ENCODE peak calls at places on chromosomes 13 and 19, in eight cellular contexts. K is BE2C, Z is fibroblast of lung, G is SK-N-SH, N is PC-3, I is Daoy, Y is tibial artery, B is AG20443. V is an unnamed sample.

GRCh38 chr13:83499286-83499685 is 383.0 kb downstream of the SLITRK1 start:
- DNase-seq in N (peak; percentile 13), G (no peak), Y (no peak), Z (peak; percentile 58), I (no peak), B (no peak), K (no peak), V (no peak)

GRCh38 chr19:10835089-10835753 is 791 bp downstream of the TMED1 start:
- DNase-seq in I (no peak), B (no peak), N (peak; percentile 29), Y (no peak), G (no peak), Z (no peak), K (no peak), V (peak; percentile 21)

GRCh38 chr13:105196052-105196451 is 1339.4 kb downstream of the EFNB2 start:
- DNase-seq in Y (no peak), B (peak; percentile 27), G (no peak), N (peak; percentile 11), Z (peak; percentile 94), I (peak; percentile 52), K (no peak), V (peak; percentile 88)

GRCh38 chr19:34366670-34367423 is 1.9 kb downstream of the GPI start:
- DNase-seq in G (no peak), B (peak; percentile 67), N (no peak), I (no peak), Y (no peak), K (no peak), Z (peak; percentile 67), V (no peak)

GRCh38 chr19:19531951-19532805 is 3.5 kb downstream of the YJEFN3 start:
- DNase-seq in Z (peak; percentile 33), N (peak; percentile 81), Y (peak; percentile 88), B (peak; percentile 92), I (peak; percentile 79), K (peak; percentile 85), G (peak; percentile 86), V (peak; percentile 44)

GRCh38 chr19:48419158-48419920 is 25.9 kb downstream of the GRIN2D start:
- DNase-seq in I (peak; percentile 79), N (peak; percentile 18), G (peak; percentile 87), B (peak; percentile 58), Z (peak; percentile 51), Y (no peak), K (peak; percentile 82), V (peak; percentile 41)

GRCh38 chr19:18798384-18799352 is 7.6 kb upstream of the COMP start:
- DNase-seq in B (no peak), Z (no peak), G (no peak), Y (no peak), I (no peak), N (no peak), K (no peak), V (no peak)

GRCh38 chr13:29423050-29423449 is 172.4 kb downstream of the SLC7A1 start:
- DNase-seq in Y (no peak), Z (no peak), B (no peak), I (no peak), K (no peak), N (no peak), G (no peak), V (no peak)

GRCh38 chr19:3670796-3671679 is 29.2 kb downstream of the PIP5K1C start:
- DNase-seq in N (no peak), Y (peak; percentile 97), Z (peak; percentile 70), B (peak; percentile 90), G (no peak), I (peak; percentile 41), K (no peak), V (peak; percentile 84)

GRCh38 chr19:54162241-54162805 is 2.8 kb upstream of the LENG1 start:
- DNase-seq in Y (peak; percentile 80), N (peak; percentile 86), I (peak; percentile 54), B (peak; percentile 94), Z (peak; percentile 54), K (peak; percentile 82), G (peak; percentile 79), V (peak; percentile 82)

GRCh38 chr19:10007811-10008211 is 2.5 kb downstream of the COL5A3 start:
- DNase-seq in I (peak; percentile 79), Y (no peak), N (no peak), G (peak; percentile 41), B (peak; percentile 59), K (no peak), Z (peak; percentile 47), V (no peak)

GRCh38 chr19:18223860-18224524 is 2.2 kb downstream of the PDE4C start:
- DNase-seq in K (peak; percentile 77), N (peak; percentile 29), Y (no peak), G (peak; percentile 89), I (peak; percentile 69), B (no peak), Z (no peak), V (peak; percentile 18)

GRCh38 chr19:45819769-45820168 is 4.7 kb upstream of the RSPH6A start:
- DNase-seq in Y (no peak), N (no peak), Z (no peak), K (peak; percentile 10), I (no peak), G (no peak), B (no peak), V (no peak)

GRCh38 chr13:100394005-100394695 is 194.4 kb downstream of the GGACT start:
- DNase-seq in B (peak; percentile 62), I (peak; percentile 49), Y (no peak), G (peak; percentile 17), K (no peak), Z (peak; percentile 89), N (no peak), V (peak; percentile 55)

GRCh38 chr13:75175575-75175974 is 306.4 kb downstream of the TBC1D4 start:
- DNase-seq in Y (no peak), K (no peak), B (no peak), G (no peak), Z (peak; percentile 52), I (no peak), N (no peak), V (peak; percentile 13)

GRCh38 chr13:101554420-101555125 is 102.1 kb downstream of the ITGBL1 start:
- DNase-seq in Z (no peak), I (no peak), Y (no peak), N (peak; percentile 31), B (peak; percentile 20), G (no peak), K (no peak), V (no peak)

GRCh38 chr19:7830272-7830771 is 304 bp downstream of the EVI5L start:
- DNase-seq in Y (no peak), K (no peak), B (no peak), N (no peak), G (no peak), I (no peak), Z (no peak), V (no peak)

GRCh38 chr19:17294051-17294891 is 9.0 kb downstream of the ABHD8 start:
- DNase-seq in K (peak; percentile 87), Z (no peak), I (peak; percentile 44), Y (no peak), G (peak; percentile 90), N (no peak), B (peak; percentile 62), V (no peak)

GRCh38 chr13:96200810-96201209 is 110.9 kb downstream of the HS6ST3 start:
- DNase-seq in K (peak; percentile 68), B (no peak), Z (no peak), I (no peak), Y (no peak), G (peak; percentile 50), N (no peak), V (no peak)